ENCODE peak calls at places on chromosomes 13 and 19, in six cellular contexts. Y is esophagus squamous epithelium; X is uterus; P is psoas muscle; A is stimulated activated CD8-positive, alpha-beta memory T cell treated with anti-CD3 and anti-CD28 coated beads, Interleukin-2, amount 100 ng/mL, for 1 hour; T is HT-29. C is an unnamed sample.

GRCh38 chr13:77737583-77738200 is 40.2 kb downstream of the SLAIN1 start:
- DNase-seq in T (no peak), P (no peak), X (no peak), Y (no peak), A (no peak), C (no peak)

GRCh38 chr19:5292453-5292842 is 48.2 kb downstream of the PTPRS start:
- DNase-seq in Y (no peak), X (no peak), P (no peak), A (no peak), T (no peak), C (no peak)

GRCh38 chr19:57434386-57435061 is 601 bp upstream of the ZNF749 start:
- DNase-seq in X (no peak), P (no peak), Y (no peak), A (no peak), T (no peak), C (no peak)

GRCh38 chr13:80389073-80390038 is 48.4 kb upstream of the SPRY2 start:
- DNase-seq in P (no peak), Y (no peak), T (no peak), A (no peak), X (no peak), C (no peak)

GRCh38 chr13:97631158-97631557 is 197.2 kb downstream of the RAP2A start:
- DNase-seq in Y (no peak), A (no peak), P (peak), X (no peak), T (peak), C (no peak)

GRCh38 chr19:944171-944567 is 18.3 kb downstream of the ARID3A start:
- DNase-seq in X (peak), A (no peak), P (no peak), Y (no peak), T (no peak), C (no peak)

GRCh38 chr19:48194041-48194871 is 23.8 kb downstream of the ZSWIM9 start:
- DNase-seq in A (no peak), X (no peak), T (no peak), P (no peak), Y (no peak), C (no peak)

GRCh38 chr13:89383891-89384290 is 1712.7 kb downstream of the SLITRK5 start:
- DNase-seq in X (no peak), A (no peak), T (no peak), P (no peak), Y (no peak), C (no peak)

GRCh38 chr19:31146546-31147183 is 202.6 kb downstream of the TSHZ3 start:
- DNase-seq in A (no peak), P (no peak), T (no peak), X (no peak), Y (no peak), C (no peak)

GRCh38 chr19:56477429-56478338 is 539 bp upstream of the ZNF667 start:
- DNase-seq in Y (no peak), X (peak), T (no peak), A (peak), P (peak), C (peak)

GRCh38 chr19:55178781-55179569 is 1.1 kb downstream of the SYT5 start:
- DNase-seq in Y (no peak), T (no peak), A (peak), P (peak), X (peak), C (peak)

GRCh38 chr13:32581177-32581786 is 5.0 kb upstream of the PDS5B start:
- DNase-seq in X (no peak), P (no peak), T (peak), A (no peak), Y (no peak), C (no peak)

C was measured in activated CD4-positive, CD25-positive, alpha-beta regulatory T cell treated with anti-CD3 and anti-CD28 coated beads, Interleukin-2, amount 50 U/mL, for 16 hours.